ENCODE peak calls at places on chromosome 19, in eight cellular contexts. Z is SK-N-SH, F is PC-3, B is GM23338, T is MM.1S, L is hepatocyte, R is HCT116, X is PC-9. U is an unnamed sample. For H3K9me2, the result is how much of the 10 kb centered on the place peaks cover.

GRCh38 chr19:2476451-2477140 is 669 bp downstream of the GADD45B start:
- DNase-seq in Z (peak), F (peak), B (peak), T (peak), L (peak), R (no peak), X (peak), U (peak)

GRCh38 chr19:55027472-55028337 is 10.4 kb downstream of the GP6 start:
- DNase-seq in Z (no peak), F (peak), B (no peak), T (no peak), L (no peak), R (peak), X (peak), U (no peak)

GRCh38 chr19:10896851-10897526 is 25.6 kb downstream of the CARM1 start:
- DNase-seq in Z (no peak), F (peak), B (no peak), T (no peak), L (no peak), R (no peak), X (no peak), U (peak)

GRCh38 chr19:45526143-45526542 is 18.9 kb downstream of the VASP start:
- DNase-seq in Z (peak), F (peak), B (peak), T (no peak), L (peak), R (no peak), X (peak), U (peak)

GRCh38 chr19:35006342-35006998 is 6.3 kb downstream of the GRAMD1A start:
- DNase-seq in Z (no peak), F (peak), B (no peak), T (no peak), L (peak), R (no peak), X (peak), U (no peak)

GRCh38 chr19:12205296-12205695 is 42.4 kb downstream of the ZNF136 start:
- DNase-seq in Z (no peak), F (no peak), B (no peak), T (no peak), L (no peak), R (no peak), X (no peak), U (no peak)

GRCh38 chr19:37699057-37699456 is 20.5 kb downstream of the ZNF607 start:
- DNase-seq in Z (no peak), F (no peak), B (peak), T (no peak), L (no peak), R (no peak), X (no peak), U (no peak)

GRCh38 chr19:51250786-51251452 is at the start of gene SIGLECL1:
- DNase-seq in Z (no peak), F (no peak), B (peak), T (no peak), L (no peak), R (no peak), X (no peak), U (no peak)

GRCh38 chr19:10321417-10321797 is 5.6 kb upstream of the FDX2 start:
- DNase-seq in Z (peak), F (no peak), B (no peak), T (no peak), L (no peak), R (no peak), X (no peak), U (no peak)

GRCh38 chr19:36108684-36109083 is 2.3 kb upstream of the OVOL3 start:
- DNase-seq in Z (no peak), F (no peak), B (no peak), T (no peak), L (no peak), R (no peak), X (no peak), U (no peak)

GRCh38 chr19:16889429-16889882 is 657 bp downstream of the F2RL3 start:
- DNase-seq in Z (peak), F (peak), B (no peak), T (no peak), L (no peak), R (no peak), X (peak), U (no peak)

DNA sequence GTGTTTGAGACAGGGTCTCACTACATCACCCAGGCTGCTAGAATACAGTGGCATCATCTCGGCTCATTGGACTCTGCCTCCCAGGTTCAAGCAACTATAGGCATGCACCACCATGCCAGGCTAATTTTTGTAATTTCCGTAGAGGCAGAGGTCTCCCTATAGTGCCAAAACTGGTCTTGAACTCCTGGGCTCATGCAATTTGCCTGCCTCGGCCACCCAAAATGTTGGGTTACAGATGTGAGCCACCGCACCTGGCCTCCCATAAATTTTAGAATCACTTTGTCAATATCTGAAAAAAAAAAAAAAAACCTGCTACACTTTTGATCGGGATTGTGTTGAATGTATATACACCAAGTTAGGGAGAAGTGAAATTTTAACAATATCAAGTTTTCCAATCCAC is 11.9 kb upstream of the PLEKHF1 start:
- DNase-seq in Z (no peak), F (no peak), B (no peak), T (no peak), L (no peak), R (no peak), X (no peak), U (no peak)
- TF ChIP-seq CTCF in Z (no peak), F (no peak), B (no peak), T (no peak), L (no peak), R (no peak), X (no peak), U (no peak)

GRCh38 chr19:47729799-47730520 is 15.4 kb upstream of the NOP53 start:
- DNase-seq in Z (peak), F (peak), B (peak), T (no peak), L (peak), R (no peak), X (peak), U (no peak)
- H3K9me2 ChIP-seq in Z (under half), F (under half), B (under half), T (under half), L (under half), R (under half), X (under half), U (under half)

GRCh38 chr19:15115762-15116615 is 8.8 kb downstream of the SYDE1 start:
- DNase-seq in Z (peak), F (no peak), B (no peak), T (no peak), L (no peak), R (no peak), X (no peak), U (no peak)
- H3K27ac ChIP-seq in Z (no peak), F (no peak), B (no peak), T (no peak), L (no peak), R (no peak), X (no peak), U (no peak)

GRCh38 chr19:23758187-23759074 is at the start of gene ZNF681:
- DNase-seq in Z (peak), F (peak), B (peak), T (peak), L (peak), R (no peak), X (peak), U (peak)
- TF ChIP-seq CTCF in Z (no peak), F (no peak), B (no peak), T (peak), L (peak), R (no peak), X (no peak), U (peak)

GRCh38 chr19:53078668-53079067 is 24.6 kb downstream of the ZNF160 start:
- DNase-seq in Z (no peak), F (no peak), B (no peak), T (no peak), L (no peak), R (no peak), X (no peak), U (no peak)
- H3K9me2 ChIP-seq in Z (under half), F (under half), B (under half), T (under half), L (under half), R (under half), X (under half), U (under half)

GRCh38 chr19:4829001-4829712 is 2.4 kb downstream of the TICAM1 start:
- DNase-seq in Z (no peak), F (no peak), B (no peak), T (no peak), L (peak), R (no peak), X (no peak), U (peak)
- H3K27ac ChIP-seq in Z (no peak), F (no peak), B (no peak), T (no peak), L (peak), R (no peak), X (no peak), U (peak)

U was measured in OCI-LY7.